ENCODE peak calls at places on chromosome 21, in six cellular contexts. A is stimulated activated CD8-positive, alpha-beta memory T cell treated with anti-CD3 and anti-CD28 coated beads, Interleukin-7, amount 100 ng/mL, for 1 hour; F is CD4-positive, alpha-beta T cell; B is T-helper 2 cell; Y is left colon; Q is cardiac fibroblast. R is an unnamed sample.

GRCh38 chr21:14263879-14264278 is 47.9 kb downstream of the RBM11 start:
- DNase-seq in Y (no peak), F (no peak), Q (no peak), B (no peak), A (no peak), R (no peak)

GRCh38 chr21:20026517-20026916 is 971.7 kb upstream of the NCAM2 start:
- DNase-seq in B (no peak), Q (no peak), F (no peak), A (no peak), Y (no peak), R (no peak)

GRCh38 chr21:42006765-42007164 is 3.4 kb downstream of the ZBTB21 start:
- DNase-seq in A (no peak), Q (no peak), Y (no peak), B (no peak), F (no peak), R (no peak)

GRCh38 chr21:45535341-45536081 is 6.7 kb downstream of the SLC19A1 start:
- DNase-seq in A (no peak), Q (no peak), F (peak), B (no peak), Y (peak), R (no peak)

GRCh38 chr21:45514311-45515021 is 27.8 kb downstream of the SLC19A1 start:
- DNase-seq in A (no peak), B (no peak), F (no peak), Q (no peak), Y (no peak), R (no peak)

GRCh38 chr21:14968029-14968428 is 96.8 kb downstream of the NRIP1 start:
- DNase-seq in Y (no peak), Q (no peak), A (no peak), B (no peak), F (no peak), R (no peak)

GRCh38 chr21:42572906-42573495 is 59.3 kb downstream of the SLC37A1 start:
- DNase-seq in F (no peak), B (no peak), Q (no peak), A (no peak), Y (no peak), R (no peak)

GRCh38 chr21:42245348-42246185 is 26.6 kb downstream of the ABCG1 start:
- DNase-seq in Q (no peak), A (no peak), B (no peak), F (no peak), Y (no peak), R (no peak)

GRCh38 chr21:40349591-40349990 is 482.4 kb downstream of the PCP4 start:
- DNase-seq in A (no peak), Y (no peak), Q (no peak), F (no peak), B (no peak), R (no peak)

GRCh38 chr21:46171996-46172862 is 12.0 kb downstream of the SPATC1L start:
- DNase-seq in F (no peak), Q (no peak), B (no peak), A (no peak), Y (no peak), R (no peak)

GRCh38 chr21:33968082-33968997 is 52.7 kb upstream of the ATP5PO start:
- DNase-seq in A (no peak), Q (peak), F (no peak), Y (no peak), B (no peak), R (no peak)

GRCh38 chr21:16419188-16419874 is 689.5 kb downstream of the USP25 start:
- DNase-seq in A (no peak), Q (peak), Y (peak), F (no peak), B (no peak), R (no peak)

GRCh38 chr21:38136201-38136600 is 120.6 kb upstream of the KCNJ15 start:
- DNase-seq in Y (no peak), A (no peak), Q (peak), B (no peak), F (no peak), R (no peak)

GRCh38 chr21:14356771-14357170 is 26.2 kb downstream of the HSPA13 start:
- DNase-seq in Q (no peak), B (no peak), F (no peak), Y (no peak), A (no peak), R (no peak)

GRCh38 chr21:43721225-43721605 is 2.3 kb downstream of the PDXK start:
- DNase-seq in A (no peak), F (no peak), Q (no peak), B (no peak), Y (peak), R (no peak)

GRCh38 chr21:31078796-31079195 is 40.5 kb upstream of the KRTAP19-8 start:
- DNase-seq in B (no peak), Q (peak), Y (no peak), A (no peak), F (no peak), R (no peak)

GRCh38 chr21:27149034-27149433 is 182.1 kb upstream of the ADAMTS5 start:
- DNase-seq in B (no peak), Y (no peak), F (no peak), A (no peak), Q (peak), R (no peak)

GRCh38 chr21:16773206-16773605 is 739.6 kb upstream of the CXADR start:
- DNase-seq in Q (peak), Y (no peak), F (no peak), A (no peak), B (no peak), R (no peak)

GRCh38 chr21:17779486-17779885 is 39.7 kb downstream of the C21orf91 start:
- DNase-seq in F (no peak), B (no peak), Y (no peak), Q (no peak), A (no peak), R (no peak)

GRCh38 chr21:44418108-44418875 is 37.0 kb upstream of the LRRC3 start:
- DNase-seq in Y (no peak), B (no peak), A (no peak), Q (no peak), F (no peak), R (no peak)

GRCh38 chr21:44523567-44524181 is 16.3 kb downstream of the KRTAP10-1 start:
- DNase-seq in A (no peak), F (no peak), B (no peak), Y (no peak), Q (no peak), R (no peak)